ENCODE peak calls at places on chromosome X, in four cellular contexts. One of them, this sample, is unnamed.

GRCh38 chrX:118497180-118497814 is 1.7 kb downstream of the DOCK11 start:
- DNase-seq in spleen: no peak
- DNase-seq in GM12878: no peak
- DNase-seq in transverse colon: no peak
- DNase-seq in this sample: no peak

GRCh38 chrX:30751497-30751896 is 98.3 kb downstream of the GK start:
- DNase-seq in transverse colon: no peak
- DNase-seq in GM12878: no peak
- DNase-seq in spleen: no peak
- DNase-seq in this sample: no peak

GRCh38 chrX:106611323-106611681 is 476 bp upstream of the RADX start:
- DNase-seq in spleen: no peak
- DNase-seq in transverse colon: no peak
- DNase-seq in GM12878: no peak
- DNase-seq in this sample: no peak

GRCh38 chrX:134006484-134007161 is 21.2 kb upstream of the GPC3 start:
- DNase-seq in transverse colon: no peak
- DNase-seq in spleen: no peak
- DNase-seq in GM12878: no peak
- DNase-seq in this sample: no peak

GRCh38 chrX:119916310-119916709 is 20.6 kb downstream of the AKAP14 start:
- DNase-seq in spleen: no peak
- DNase-seq in GM12878: no peak
- DNase-seq in transverse colon: no peak
- DNase-seq in this sample: no peak

GRCh38 chrX:119686087-119686639 is 6.8 kb downstream of the SEPTIN6 start:
- DNase-seq in GM12878: peak; percentile 76
- DNase-seq in spleen: peak; percentile 79
- DNase-seq in transverse colon: peak; percentile 41
- DNase-seq in this sample: no peak

GRCh38 chrX:134548844-134549205 is 88.9 kb downstream of the HPRT1 start:
- DNase-seq in spleen: no peak
- DNase-seq in GM12878: no peak
- DNase-seq in transverse colon: no peak
- DNase-seq in this sample: no peak

GRCh38 chrX:68503830-68504229 is 5.0 kb downstream of the YIPF6 start:
- DNase-seq in GM12878: no peak
- DNase-seq in transverse colon: no peak
- DNase-seq in spleen: no peak
- DNase-seq in this sample: no peak

GRCh38 chrX:77434949-77435348 is 12.2 kb upstream of the FGF16 start:
- DNase-seq in transverse colon: no peak
- DNase-seq in spleen: no peak
- DNase-seq in GM12878: no peak
- DNase-seq in this sample: no peak

GRCh38 chrX:39850630-39851152 is 247.1 kb downstream of the BCOR start:
- DNase-seq in GM12878: no peak
- DNase-seq in spleen: no peak
- DNase-seq in transverse colon: no peak
- DNase-seq in this sample: no peak

GRCh38 chrX:79530310-79531108 is 163.4 kb upstream of the ITM2A start:
- DNase-seq in spleen: no peak
- DNase-seq in transverse colon: no peak
- DNase-seq in GM12878: no peak
- DNase-seq in this sample: no peak

GRCh38 chrX:79524642-79525041 is 157.5 kb upstream of the ITM2A start:
- DNase-seq in spleen: no peak
- DNase-seq in GM12878: no peak
- DNase-seq in transverse colon: no peak
- DNase-seq in this sample: no peak
- TF ChIP-seq CTCF in spleen: no peak
- TF ChIP-seq CTCF in GM12878: peak; percentile 16
- TF ChIP-seq CTCF in transverse colon: no peak
- TF ChIP-seq CTCF in this sample: peak; percentile 29

GRCh38 chrX:150569155-150569477 is 695 bp downstream of the MTM1 start:
- DNase-seq in spleen: no peak
- DNase-seq in transverse colon: peak; percentile 47
- DNase-seq in GM12878: no peak
- DNase-seq in this sample: no peak
- TF ChIP-seq POLR2AphosphoS5 in spleen: peak; percentile 71
- TF ChIP-seq POLR2AphosphoS5 in transverse colon: peak; percentile 41
- TF ChIP-seq POLR2AphosphoS5 in GM12878: no peak
- TF ChIP-seq POLR2AphosphoS5 in this sample: no peak

DNA sequence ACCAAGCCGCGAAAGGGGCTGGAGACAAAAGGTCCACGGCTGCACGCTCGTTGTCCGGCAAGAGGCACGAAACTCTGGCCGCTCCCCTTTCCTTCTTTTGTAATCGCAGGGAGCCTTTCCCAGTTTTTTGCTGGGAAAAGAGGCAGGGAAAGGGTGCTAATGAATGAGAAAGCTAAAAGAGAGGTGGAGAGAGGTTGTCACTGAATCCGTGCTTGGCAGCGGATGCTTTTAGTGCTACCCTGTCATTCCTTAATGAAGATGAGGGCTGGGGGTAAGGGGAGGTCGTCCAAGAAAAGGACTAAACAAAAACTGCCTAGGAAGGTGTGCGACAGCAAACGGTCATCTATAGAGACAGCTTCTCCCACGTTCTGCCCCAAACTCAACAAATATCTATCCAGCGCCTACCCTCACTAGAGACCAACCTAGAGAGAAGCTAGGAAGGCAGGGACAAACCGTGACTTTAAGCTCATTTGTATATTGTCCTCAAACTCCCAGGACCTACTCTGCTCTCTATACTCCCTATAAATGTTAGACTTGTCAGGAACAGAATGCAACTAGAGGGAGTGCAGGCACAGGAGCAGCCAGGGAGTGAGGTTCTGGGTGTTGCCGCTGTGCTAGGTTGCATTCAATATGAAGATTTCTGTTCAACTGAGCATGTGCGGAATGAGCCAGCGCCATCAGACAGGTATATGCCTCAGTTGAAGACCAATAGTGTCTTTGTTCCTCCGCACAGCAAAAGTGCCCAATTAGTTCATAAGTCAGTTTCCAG is 755 bp upstream of the CASK start:
- DNase-seq in GM12878: no peak
- DNase-seq in transverse colon: peak; percentile 51
- DNase-seq in spleen: peak; percentile 51
- DNase-seq in this sample: no peak
- TF ChIP-seq CTCF in GM12878: no peak
- TF ChIP-seq CTCF in transverse colon: no peak
- TF ChIP-seq CTCF in spleen: no peak
- TF ChIP-seq CTCF in this sample: no peak

DNA sequence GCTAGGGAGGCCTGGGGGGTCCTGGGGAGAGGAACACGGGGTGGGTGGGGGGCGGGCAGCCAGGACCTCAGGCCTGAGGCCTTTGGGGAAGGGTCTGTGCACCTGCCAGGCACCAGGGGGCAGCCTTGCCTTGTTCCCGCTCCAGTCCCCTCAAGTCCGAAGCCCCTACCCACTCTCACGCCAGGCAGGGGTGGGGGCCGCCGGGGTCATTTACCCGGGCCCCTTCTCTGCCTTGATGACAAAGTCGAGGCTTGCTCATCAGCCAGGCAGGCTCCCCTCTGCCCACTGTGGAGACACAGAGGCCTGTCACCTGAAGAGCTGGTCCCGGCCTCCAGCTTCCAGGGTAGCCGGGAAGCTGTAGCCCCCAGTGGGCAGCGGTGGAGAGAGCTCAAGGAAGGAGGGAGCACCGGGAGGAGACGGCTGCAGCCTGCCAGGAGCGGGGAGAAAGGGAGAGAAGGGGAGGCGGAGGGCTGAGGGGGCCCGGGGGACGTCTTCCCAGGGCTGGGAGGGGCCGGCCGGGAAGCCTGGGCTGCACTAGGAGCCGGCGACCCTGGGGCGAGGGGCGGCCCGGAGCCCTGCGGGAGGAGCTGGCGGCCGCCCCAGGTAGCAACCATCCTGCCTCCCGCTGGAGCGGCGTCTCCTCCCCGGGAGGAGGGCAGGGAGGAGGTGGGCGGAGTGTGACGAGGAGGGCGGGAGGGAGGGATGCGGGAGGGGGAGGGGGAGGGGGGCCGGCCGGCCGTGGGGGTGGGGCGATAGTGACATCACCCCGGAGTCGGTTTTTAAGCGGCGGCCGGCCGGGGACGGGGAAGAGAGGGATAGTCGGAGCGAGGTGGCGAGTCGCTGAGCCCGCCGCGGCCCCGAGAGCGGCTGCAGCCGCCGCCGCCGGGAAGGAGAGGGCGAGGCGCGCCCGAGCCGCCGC is at the start of gene SLC6A8:
- DNase-seq in transverse colon: peak; percentile 71
- DNase-seq in spleen: no peak
- DNase-seq in GM12878: no peak
- DNase-seq in this sample: no peak
- TF ChIP-seq POLR2AphosphoS5 in transverse colon: peak; percentile 82
- TF ChIP-seq POLR2AphosphoS5 in spleen: peak; percentile 52
- TF ChIP-seq POLR2AphosphoS5 in GM12878: no peak
- TF ChIP-seq POLR2AphosphoS5 in this sample: peak; percentile 74

DNA sequence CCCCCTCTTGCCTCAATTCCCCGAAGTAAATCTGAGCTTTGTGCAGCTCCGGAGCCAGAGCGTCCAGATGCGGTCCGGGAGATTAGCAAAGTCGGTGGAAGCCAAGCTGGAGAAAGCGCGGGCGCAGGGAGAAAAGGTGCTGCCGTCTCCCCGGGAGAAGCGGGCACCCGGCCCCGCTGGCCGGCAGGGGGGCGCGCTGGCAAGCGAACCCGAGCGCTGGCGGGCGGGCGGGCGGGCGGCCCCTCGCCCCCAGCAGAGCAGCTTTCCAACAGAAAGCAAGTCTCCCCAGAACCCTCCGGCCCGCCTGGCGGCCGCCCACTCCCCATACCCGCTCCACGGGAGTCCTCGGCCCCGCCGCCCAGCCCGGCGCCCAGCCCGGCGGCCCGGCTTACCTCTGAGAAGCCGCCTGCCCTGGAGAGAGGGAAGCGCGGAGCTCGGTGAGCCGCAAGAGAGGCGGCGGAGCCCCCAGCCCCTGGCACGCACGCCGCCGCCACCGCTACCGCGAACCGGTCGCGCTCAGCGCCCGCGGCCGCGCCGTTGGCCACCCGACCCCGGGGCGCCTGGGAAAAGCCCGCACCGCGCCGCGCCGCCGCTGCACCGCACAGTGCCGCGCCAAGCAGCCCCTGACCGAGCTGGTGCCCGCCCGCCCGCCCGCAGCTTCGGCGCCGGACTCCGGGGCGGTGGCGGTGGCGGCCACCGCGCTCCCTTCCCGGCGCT is 529 bp upstream of the CITED1 start:
- DNase-seq in spleen: no peak
- DNase-seq in transverse colon: no peak
- DNase-seq in GM12878: no peak
- DNase-seq in this sample: no peak
- TF ChIP-seq CTCF in spleen: no peak
- TF ChIP-seq CTCF in transverse colon: no peak
- TF ChIP-seq CTCF in GM12878: no peak
- TF ChIP-seq CTCF in this sample: no peak

DNA sequence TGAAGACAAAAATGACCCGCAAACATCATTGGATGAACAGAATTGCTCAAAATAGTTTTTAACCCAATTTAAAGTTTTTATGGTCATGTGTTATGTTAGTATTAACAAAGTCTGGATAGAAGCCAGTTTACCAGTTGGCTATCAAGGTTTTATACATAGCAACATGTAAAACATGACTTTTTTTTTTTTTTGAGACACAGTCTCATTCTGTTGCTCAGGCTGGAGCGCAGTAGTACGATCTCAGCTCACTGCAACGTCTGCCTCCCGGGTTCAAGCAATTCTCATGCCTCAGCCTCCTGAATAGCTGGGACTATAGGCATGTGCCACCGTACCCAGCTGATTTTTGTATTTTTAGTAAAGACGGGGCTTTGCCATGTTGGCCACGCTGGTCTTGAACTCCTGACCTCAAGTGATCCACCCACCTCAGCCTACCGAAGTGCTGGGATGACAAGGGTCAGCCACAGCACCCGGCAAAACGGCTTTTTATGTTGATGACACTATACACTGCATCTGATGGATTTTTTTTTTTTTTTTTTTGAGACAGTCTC is 3.4 kb downstream of the SAT1 start:
- DNase-seq in GM12878: no peak
- DNase-seq in transverse colon: no peak
- DNase-seq in spleen: no peak
- DNase-seq in this sample: no peak
- TF ChIP-seq POLR2AphosphoS5 in GM12878: peak; percentile 69
- TF ChIP-seq POLR2AphosphoS5 in transverse colon: no peak
- TF ChIP-seq POLR2AphosphoS5 in spleen: no peak
- TF ChIP-seq POLR2AphosphoS5 in this sample: no peak

GRCh38 chrX:49878834-49879655 is at the start of gene USP27X:
- DNase-seq in transverse colon: peak; percentile 81
- DNase-seq in GM12878: peak; percentile 27
- DNase-seq in spleen: peak; percentile 95
- DNase-seq in this sample: peak; percentile 48
- TF ChIP-seq CTCF in transverse colon: peak; percentile 52
- TF ChIP-seq CTCF in GM12878: peak; percentile 43
- TF ChIP-seq CTCF in spleen: peak; percentile 18
- TF ChIP-seq CTCF in this sample: peak; percentile 70

DNA sequence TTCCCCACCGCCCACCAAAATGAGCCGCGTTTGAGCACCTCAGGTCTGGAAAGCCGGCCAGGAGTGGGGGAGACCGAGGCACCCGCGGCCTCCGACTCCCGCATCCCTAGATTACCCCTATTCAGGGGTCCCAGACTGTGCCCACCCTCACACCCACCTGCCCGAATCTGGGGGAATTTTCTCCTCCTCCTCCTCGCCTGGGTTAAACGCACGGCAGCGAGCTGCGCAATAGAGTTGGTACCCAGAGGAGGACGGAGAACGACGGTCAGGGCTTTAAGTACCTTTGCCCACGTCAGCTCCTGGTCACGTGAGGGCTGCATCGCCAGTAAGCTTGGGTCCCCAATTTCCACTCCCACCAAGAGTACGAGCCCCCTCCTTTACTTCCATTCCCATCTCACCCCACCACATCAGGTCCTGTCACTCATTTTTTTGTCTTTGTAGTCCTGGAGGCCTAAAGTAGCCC is at the start of gene ARMCX2:
- DNase-seq in transverse colon: peak; percentile 44
- DNase-seq in spleen: peak; percentile 78
- DNase-seq in GM12878: no peak
- DNase-seq in this sample: no peak
- TF ChIP-seq POLR2AphosphoS5 in transverse colon: peak; percentile 82
- TF ChIP-seq POLR2AphosphoS5 in spleen: peak; percentile 94
- TF ChIP-seq POLR2AphosphoS5 in GM12878: peak; percentile 92
- TF ChIP-seq POLR2AphosphoS5 in this sample: no peak

DNA sequence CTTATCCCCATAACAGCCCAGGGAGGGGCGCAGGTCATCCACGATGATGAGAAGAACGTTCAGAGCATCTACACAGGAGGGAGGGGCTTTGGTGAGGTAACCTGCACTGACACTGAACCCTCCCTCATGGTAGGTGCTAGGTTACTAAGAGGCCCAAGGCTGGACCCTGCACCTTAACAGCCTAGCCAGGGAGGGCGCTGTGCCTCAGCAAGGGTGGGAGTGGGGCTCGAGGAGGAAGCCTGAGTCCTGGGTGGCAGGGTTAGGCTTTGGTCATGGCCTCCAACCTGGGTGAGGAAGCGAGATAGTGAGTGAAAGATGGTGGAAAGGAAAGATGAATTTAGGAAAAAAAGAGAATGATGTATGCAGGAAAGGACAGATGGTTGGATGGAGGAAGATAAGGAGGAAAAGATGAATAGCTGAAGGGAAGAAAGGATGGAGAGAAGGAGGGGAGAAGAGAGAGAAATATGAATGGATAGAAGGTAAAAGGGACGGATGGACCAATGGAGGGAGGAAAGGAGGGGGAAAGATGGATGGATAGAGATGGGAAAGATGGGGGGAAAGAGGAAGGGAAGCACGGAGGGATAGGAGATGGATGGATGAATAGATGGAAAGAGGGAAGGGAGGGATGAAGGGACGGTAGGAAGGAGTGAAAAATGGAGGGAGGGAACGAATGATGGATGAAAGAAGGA is 736 bp downstream of the IDS start:
- DNase-seq in spleen: peak; percentile 88
- DNase-seq in GM12878: no peak
- DNase-seq in transverse colon: peak; percentile 37
- DNase-seq in this sample: no peak
- TF ChIP-seq CTCF in spleen: peak; percentile 13
- TF ChIP-seq CTCF in GM12878: peak; percentile 53
- TF ChIP-seq CTCF in transverse colon: peak; percentile 5
- TF ChIP-seq CTCF in this sample: peak; percentile 57